ENCODE peak calls at places on chromosomes 12 and 14, in five cellular contexts. X, M, U, N and G are unnamed samples. For H3K27me3, the result is how much of the 10 kb centered on the place peaks cover.

GRCh38 chr12:6380141-6381121 is 3.5 kb upstream of the LTBR start:
- DNase-seq in N (peak), U (peak), X (no peak), M (no peak), G (no peak)

GRCh38 chr12:91567100-91567485 is 384.5 kb upstream of the DCN start:
- DNase-seq in N (no peak), X (no peak), U (no peak), M (no peak), G (no peak)

GRCh38 chr14:101235042-101235871 is 326.0 kb upstream of the DIO3 start:
- DNase-seq in N (peak), X (no peak), U (peak), M (peak), G (peak)

GRCh38 chr12:68375701-68376469 is 43.7 kb upstream of the MDM1 start:
- DNase-seq in M (no peak), N (no peak), X (no peak), U (peak), G (no peak)

GRCh38 chr12:89166525-89166934 is 185.8 kb downstream of the DUSP6 start:
- DNase-seq in M (no peak), X (no peak), N (no peak), U (peak), G (no peak)

GRCh38 chr12:22518998-22519397 is 25.3 kb downstream of the C2CD5 start:
- DNase-seq in U (peak), X (no peak), N (no peak), M (no peak), G (no peak)

GRCh38 chr14:75968461-75968860 is 13.3 kb downstream of the TGFB3 start:
- DNase-seq in U (peak), M (no peak), X (no peak), N (no peak), G (no peak)

GRCh38 chr14:77318006-77318553 is 2.6 kb downstream of the POMT2 start:
- DNase-seq in N (no peak), U (peak), X (no peak), M (no peak), G (no peak)

GRCh38 chr14:104897286-104898194 is 27.1 kb upstream of the PLD4 start:
- DNase-seq in M (no peak), U (no peak), X (no peak), N (no peak), G (no peak)

GRCh38 chr14:24952851-24953666 is 96.9 kb downstream of the STXBP6 start:
- DNase-seq in M (no peak), N (peak), X (no peak), U (no peak), G (no peak)

GRCh38 chr14:49853572-49854375 is 1.2 kb upstream of the NEMF start:
- DNase-seq in X (peak), N (peak), M (peak), U (peak), G (peak)

GRCh38 chr12:5648692-5649338 is 216.9 kb downstream of the NTF3 start:
- DNase-seq in U (peak), X (no peak), M (no peak), N (peak), G (no peak)

DNA sequence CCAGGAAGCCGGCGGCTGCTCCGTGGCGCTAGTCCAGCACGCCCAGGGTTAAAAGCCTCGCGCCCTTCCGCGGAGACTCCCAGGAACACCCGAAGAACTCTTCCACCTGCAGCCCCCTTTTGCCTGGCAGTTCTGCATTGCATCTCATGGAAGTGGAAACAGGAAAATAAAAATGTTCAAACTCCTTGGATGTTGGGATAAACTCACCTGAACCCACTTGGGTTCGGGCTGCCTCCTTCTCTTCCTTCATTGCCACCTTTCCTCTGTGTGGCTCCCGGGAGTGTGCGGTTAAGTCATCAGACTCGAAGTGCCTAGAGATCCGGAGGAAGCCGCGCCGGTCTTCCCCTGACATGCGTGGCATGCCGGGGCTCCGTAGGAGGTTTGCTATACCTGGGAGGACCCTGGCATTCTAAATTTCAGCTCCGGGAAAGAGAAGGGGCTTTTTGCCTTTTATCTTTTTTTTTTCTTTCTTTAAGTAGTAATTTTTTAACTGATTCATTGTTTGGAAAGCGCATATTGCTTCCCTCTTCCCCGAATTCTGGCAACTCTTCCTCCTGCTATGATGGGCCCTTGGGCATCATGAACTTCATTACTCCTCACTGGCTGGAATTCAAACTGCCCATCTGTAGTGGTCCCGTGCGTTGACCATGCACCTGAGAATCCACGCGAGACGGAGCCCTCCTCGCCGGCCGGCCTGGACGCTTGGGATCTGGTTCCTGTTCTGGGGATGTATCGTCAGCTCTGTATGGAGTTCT is 931.5 kb downstream of the DIO2 start:
- DNase-seq in X (no peak), U (no peak), N (peak), M (peak), G (peak)
- H3K4me3 ChIP-seq in X (no peak), U (peak), N (peak), M (peak), G (peak)

GRCh38 chr14:61347771-61348443 is 26.5 kb downstream of the PRKCH start:
- DNase-seq in N (no peak), U (no peak), X (no peak), M (no peak), G (no peak)
- H3K27ac ChIP-seq in N (no peak), U (peak), X (peak), M (peak), G (peak)

GRCh38 chr14:61191751-61192150 is 89.4 kb downstream of the TMEM30B start:
- DNase-seq in M (no peak), X (no peak), N (no peak), U (no peak), G (no peak)
- H3K27me3 ChIP-seq in M (under half), X (under half), N (under half), U (under half), G (under half)

DNA sequence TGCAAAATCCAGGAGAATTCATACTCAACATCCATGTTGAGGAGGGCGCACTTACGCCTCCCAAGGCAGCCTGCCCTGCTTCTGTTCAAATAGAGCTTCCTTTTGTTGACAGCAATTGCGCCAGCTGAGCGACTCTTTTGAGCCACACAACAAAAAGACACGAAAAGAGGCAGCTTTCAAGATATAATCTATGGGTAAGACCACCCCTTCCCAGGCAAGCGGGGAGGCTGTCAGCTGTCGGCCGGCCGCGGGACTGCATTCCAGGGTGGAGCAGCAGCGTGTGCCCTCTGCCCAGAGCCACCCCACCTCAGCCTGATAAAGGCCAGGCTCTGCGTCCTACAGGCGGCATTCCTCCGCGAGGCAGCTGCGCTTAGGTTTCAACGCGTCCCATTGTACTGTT is 15.8 kb upstream of the STAB2 start:
- DNase-seq in U (peak), N (peak), X (no peak), M (peak), G (no peak)
- H3K4me3 ChIP-seq in U (no peak), N (peak), X (no peak), M (peak), G (no peak)

DNA sequence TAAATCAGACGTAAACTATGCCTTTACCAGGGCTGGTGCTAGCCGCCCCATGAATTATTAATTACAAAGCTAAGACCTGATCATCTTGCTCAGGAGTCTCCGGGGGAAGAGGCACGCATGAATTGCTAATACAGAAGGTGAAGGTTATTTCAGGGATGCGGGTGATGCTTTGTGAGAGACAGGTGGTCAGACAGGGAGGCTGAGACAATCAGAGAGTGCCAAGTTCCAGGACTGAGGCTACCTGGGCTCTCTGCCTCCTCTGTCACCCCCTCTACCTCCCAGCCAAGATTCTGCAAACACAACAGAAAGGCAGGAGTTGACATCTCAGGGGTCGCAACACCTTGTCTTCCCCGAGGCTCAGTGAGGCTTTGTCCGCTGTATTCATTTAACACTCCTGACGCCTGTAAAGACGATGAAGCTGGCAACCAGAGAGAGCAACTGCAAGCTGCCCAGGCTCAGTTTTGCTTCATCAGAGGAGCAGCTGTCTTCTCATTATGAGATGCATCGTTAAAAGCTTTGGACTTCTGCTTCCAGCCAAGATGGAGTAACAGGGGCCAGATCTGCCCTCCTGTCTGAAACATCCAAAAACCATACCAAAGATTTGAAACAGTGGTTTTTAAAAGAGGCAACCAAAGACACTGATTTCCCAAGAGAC is 46.6 kb downstream of the PRIMA1 start:
- DNase-seq in M (no peak), X (no peak), U (no peak), N (no peak), G (no peak)
- H3K27ac ChIP-seq in M (no peak), X (no peak), U (no peak), N (no peak), G (peak)

DNA sequence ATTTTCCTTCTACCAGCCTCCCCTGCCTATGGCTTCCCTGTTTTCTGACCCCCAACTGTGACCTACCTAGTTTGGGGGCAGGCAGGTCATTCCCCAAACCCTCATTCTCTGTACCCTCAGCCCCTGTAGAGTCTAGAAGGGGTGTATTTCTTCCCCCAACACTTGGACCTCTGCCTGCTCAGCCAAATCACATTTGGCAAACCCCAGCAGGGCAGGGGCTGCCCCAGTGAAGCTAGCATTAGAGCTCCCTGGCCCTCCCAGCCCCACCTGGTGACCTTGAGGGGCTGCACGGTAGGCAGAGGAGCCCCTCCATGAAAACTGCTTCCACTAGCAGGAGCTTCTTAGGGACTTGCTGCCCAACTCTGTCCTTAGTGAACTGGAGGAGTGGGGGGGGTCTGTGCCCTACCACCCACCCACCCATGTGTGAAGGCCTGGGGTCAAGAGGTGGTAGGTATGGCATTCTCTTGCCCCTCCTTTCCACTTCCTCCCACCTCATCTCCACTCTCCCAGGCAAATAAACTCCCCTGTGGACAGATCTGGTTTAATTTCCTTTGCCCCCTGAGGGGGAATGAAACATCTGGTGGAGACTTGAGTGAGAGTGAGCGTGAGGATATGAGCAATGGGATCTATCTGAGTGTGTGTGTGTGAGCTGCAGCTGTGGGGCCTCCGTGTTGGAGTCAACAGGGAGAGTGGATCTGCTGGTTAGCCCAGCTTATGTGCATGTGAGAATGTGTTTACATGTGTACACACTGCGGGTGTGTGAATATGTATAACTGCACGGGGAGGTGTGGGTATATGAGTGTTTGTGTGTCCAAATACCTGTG is 1.6 kb downstream of the NXPH4 start:
- DNase-seq in X (no peak), N (no peak), U (no peak), M (no peak), G (no peak)
- H3K27me3 ChIP-seq in X (half or more), N (half or more), U (half or more), M (half or more), G (under half)